ENCODE peak calls at places on chromosomes 12 and 14, in four cellular contexts. U, J, S and V are unnamed samples.
A peak's percentile ranks its signal among the peaks of the same experiment; 100 is the strongest.

GRCh38 chr14:57898837-57899572 is 33.1 kb upstream of the SLC35F4 start:
- DNase-seq in U (no peak), J (no peak), S (no peak), V (no peak)

GRCh38 chr12:56877195-56878009 is 56.8 kb downstream of the SDR9C7 start:
- DNase-seq in U (no peak), J (no peak), S (no peak), V (no peak)

GRCh38 chr14:49796025-49796424 is 28.1 kb downstream of the KLHDC2 start:
- DNase-seq in U (no peak), J (no peak), S (no peak), V (no peak)

GRCh38 chr12:27177716-27178115 is 66.4 kb upstream of the STK38L start:
- DNase-seq in U (no peak), J (no peak), S (no peak), V (peak; percentile 32)

GRCh38 chr12:117032593-117033381 is 66.4 kb downstream of the TESC start:
- DNase-seq in U (no peak), J (peak; percentile 25), S (no peak), V (no peak)

GRCh38 chr12:121860257-121860656 is 1.6 kb upstream of the HPD start:
- DNase-seq in U (no peak), J (no peak), S (no peak), V (no peak)

GRCh38 chr12:122844366-122844971 is 9.2 kb downstream of the HIP1R start:
- DNase-seq in U (no peak), J (no peak), S (no peak), V (no peak)

GRCh38 chr12:6044082-6044481 is 80.4 kb downstream of the VWF start:
- DNase-seq in U (no peak), J (no peak), S (no peak), V (peak; percentile 76)

GRCh38 chr12:127145929-127146789 is 1120.8 kb upstream of the TMEM132C start:
- DNase-seq in U (peak; percentile 64), J (peak; percentile 69), S (peak; percentile 68), V (peak; percentile 84)

GRCh38 chr14:68979722-68980552 is 835 bp upstream of the ACTN1 start:
- DNase-seq in U (no peak), J (peak; percentile 54), S (no peak), V (peak; percentile 84)

GRCh38 chr14:77186911-77187648 is 5.5 kb downstream of the TMEM63C start:
- DNase-seq in U (no peak), J (peak; percentile 47), S (no peak), V (peak; percentile 46)

GRCh38 chr12:90854136-90854689 is 100.8 kb downstream of the CCER1 start:
- DNase-seq in U (no peak), J (no peak), S (no peak), V (peak; percentile 25)

GRCh38 chr12:107287436-107288413 is 194.4 kb upstream of the CRY1 start:
- DNase-seq in U (no peak), J (no peak), S (no peak), V (no peak)

GRCh38 chr12:26736563-26737486 is 96.2 kb downstream of the ITPR2 start:
- DNase-seq in U (no peak), J (no peak), S (no peak), V (peak; percentile 45)

GRCh38 chr14:105315941-105316562 is 1.5 kb downstream of the PACS2 start:
- DNase-seq in U (no peak), J (no peak), S (no peak), V (peak; percentile 9)

GRCh38 chr14:105314287-105315185 is at the start of gene PACS2:
- DNase-seq in U (peak; percentile 73), J (peak; percentile 85), S (peak; percentile 52), V (peak; percentile 97)

GRCh38 chr14:105316563-105316941 is 2.0 kb downstream of the PACS2 start:
- DNase-seq in U (no peak), J (no peak), S (no peak), V (no peak)

GRCh38 chr14:105313381-105314286 is 914 bp upstream of the PACS2 start:
- DNase-seq in U (no peak), J (peak; percentile 43), S (no peak), V (no peak)

GRCh38 chr14:105315211-105315721 is 718 bp downstream of the PACS2 start:
- DNase-seq in U (peak; percentile 57), J (peak; percentile 44), S (no peak), V (peak; percentile 42)
- H3K27ac ChIP-seq in U (peak overlapping the region; percentile 62), J (peak overlapping the region; percentile 85), S (peak overlapping the region; percentile 71), V (peak overlapping the region; percentile 71)

DNA sequence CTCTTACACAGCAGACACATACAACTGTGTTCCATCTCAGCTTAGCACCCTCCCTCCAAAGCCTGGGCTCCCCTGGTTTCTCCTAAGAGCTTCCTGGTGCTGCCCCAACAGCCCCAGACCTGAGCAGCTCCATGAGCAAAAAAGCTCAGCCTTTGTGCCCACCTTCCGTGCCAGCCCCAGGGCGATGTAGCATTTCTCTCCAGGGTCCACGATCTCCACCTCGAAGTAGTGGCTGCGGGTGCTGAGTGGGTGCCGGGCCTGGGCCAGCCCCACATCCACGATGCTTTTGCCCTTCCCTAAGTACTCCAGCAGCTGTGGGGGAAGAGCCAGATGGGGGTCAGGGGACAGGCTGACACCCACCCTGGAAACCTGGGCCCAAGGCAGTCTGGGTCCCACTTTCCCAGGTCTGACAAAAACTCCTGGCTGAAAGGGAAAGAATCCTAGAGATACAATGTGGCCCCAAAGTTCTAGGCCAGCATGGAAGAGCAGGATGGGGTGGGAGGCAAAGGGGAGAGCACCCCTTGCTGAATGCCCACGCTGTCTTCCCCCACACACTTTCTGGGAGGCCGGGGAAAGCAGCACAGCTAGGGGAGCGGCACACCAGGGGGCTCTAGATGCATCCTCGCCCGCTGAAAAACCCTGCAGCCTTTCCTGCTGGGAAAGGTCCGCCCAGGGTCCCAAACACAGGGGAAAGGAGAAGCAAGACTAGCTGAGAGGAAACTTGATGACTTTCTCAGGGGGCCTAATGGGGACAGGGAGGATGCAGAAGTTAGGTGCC is 11.0 kb downstream of the SPRYD3 start:
- DNase-seq in U (no peak), J (no peak), S (no peak), V (no peak)
- H3K27ac ChIP-seq in U (no peak overlapping the region), J (peak overlapping the region; percentile 29), S (no peak overlapping the region), V (peak overlapping the region; percentile 97)

DNA sequence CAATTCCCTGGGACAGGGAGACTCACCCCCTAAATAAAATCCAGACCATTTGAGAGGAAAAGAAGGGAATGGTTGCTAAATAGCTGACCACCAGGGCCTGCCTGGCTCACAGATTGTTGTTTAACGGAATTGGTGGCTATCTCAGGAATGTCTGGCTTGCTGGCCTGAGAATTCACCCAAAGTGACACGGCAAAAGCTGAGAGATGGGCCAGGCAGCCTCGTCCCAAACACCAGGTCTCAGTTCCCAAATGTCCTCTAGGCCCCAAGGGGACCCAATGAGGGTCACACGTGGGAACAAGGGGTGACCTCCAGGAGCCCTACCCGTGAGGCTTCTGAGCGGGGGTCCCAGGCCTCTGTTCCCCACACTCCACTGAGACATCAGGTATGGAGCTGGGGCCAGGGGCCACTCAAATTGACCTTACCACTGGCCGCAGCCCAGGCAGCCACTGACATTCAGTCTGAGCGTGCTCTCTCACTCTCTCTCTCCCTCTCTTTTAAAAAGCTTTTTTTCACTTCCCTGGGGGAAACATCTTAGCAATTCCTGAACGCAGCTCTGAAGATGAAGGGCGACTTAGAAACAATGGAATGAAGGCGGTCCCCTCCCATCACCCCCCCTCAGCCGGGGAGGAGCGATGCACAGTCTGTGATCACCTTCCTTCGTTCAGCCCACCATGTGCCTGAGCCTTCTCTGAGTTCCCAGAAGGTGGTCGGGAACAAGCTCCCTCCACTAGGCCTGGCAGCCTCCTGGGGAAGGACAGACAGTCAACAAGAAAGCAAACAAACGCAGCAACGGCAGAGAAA is 131.2 kb downstream of the SCARB1 start:
- DNase-seq in U (no peak), J (no peak), S (no peak), V (no peak)
- H3K27ac ChIP-seq in U (no peak overlapping the region), J (peak overlapping the region; percentile 15), S (no peak overlapping the region), V (no peak overlapping the region)

GRCh38 chr14:32329146-32329545 is at the start of gene AKAP6:
- DNase-seq in U (no peak), J (no peak), S (no peak), V (no peak)
- H3K27ac ChIP-seq in U (no peak within 1 kb of the TSS), J (no peak within 1 kb of the TSS), S (no peak within 1 kb of the TSS), V (no peak within 1 kb of the TSS)

DNA sequence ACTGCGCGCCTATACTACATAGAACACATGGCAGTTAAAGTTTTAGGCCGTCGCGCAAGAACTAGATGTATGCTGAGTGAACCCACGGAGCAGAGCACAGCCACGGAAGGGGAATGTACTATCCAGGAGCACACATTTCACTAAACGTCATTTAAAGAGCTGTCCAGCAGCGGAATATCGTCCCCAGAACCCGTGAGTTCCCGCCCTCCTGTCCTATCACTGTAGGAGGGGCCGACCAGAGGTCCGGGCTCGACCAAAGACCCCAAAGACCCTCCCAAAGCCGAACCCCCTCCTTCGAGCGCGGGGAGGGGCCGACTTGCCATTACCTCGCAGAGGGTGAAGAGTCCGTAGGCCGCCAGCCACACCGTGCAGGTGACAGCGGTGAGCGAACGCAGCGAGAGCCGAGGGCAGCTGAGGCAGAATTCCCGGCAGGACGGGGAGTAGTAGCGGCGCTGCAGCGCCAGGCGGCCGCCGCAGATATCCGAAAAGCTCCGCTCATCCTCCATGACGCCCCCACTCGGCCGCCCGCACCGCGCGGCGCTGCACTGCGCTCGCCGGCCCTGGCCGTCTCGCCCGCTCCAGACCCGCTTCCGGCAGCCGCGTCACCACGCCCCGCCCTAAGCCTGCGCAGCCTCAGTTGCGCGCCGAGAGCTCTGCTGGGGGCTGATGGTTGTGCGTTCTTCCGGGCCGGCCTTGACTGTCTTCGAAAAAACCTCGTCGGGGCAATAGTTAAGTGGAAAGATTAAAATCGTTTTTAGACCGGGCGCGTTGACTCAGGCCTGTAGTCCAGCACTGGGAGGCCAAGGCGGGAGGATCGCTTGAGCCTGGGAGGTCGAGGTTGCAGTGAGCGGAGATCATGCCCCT is at the start of gene PIGH:
- DNase-seq in U (peak; percentile 90), J (peak; percentile 92), S (peak; percentile 89), V (peak; percentile 86)
- H3K27ac ChIP-seq in U (peak within 1 kb of the TSS; percentile 86), J (peak within 1 kb of the TSS; percentile 89), S (peak within 1 kb of the TSS; percentile 86), V (peak within 1 kb of the TSS; percentile 79)

GRCh38 chr14:75871181-75871880 is 110.5 kb downstream of the TGFB3 start:
- DNase-seq in U (no peak), J (no peak), S (no peak), V (no peak)
- H3K27ac ChIP-seq in U (no peak overlapping the region), J (no peak overlapping the region), S (no peak overlapping the region), V (no peak overlapping the region)

DNA sequence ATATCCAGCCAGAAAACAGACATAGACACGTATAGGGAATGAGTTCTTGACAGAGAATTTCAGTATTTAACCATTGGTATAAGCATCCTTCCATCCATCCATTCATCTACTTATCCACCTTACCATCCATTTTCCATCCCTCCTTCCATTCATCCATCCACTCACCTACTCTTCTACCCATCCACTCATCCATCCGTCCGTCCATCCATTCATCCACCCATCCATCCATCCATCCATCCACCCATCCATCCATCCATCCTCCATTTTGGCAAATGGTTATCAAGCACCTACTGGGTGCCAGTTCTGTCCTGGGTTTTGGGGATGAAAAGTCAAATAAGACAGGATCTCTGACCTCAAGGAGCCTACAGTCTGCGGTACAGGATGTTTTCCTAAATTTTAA is 67.7 kb downstream of the CHST11 start:
- DNase-seq in U (no peak), J (no peak), S (no peak), V (no peak)
- H3K27ac ChIP-seq in U (no peak overlapping the region), J (no peak overlapping the region), S (no peak overlapping the region), V (no peak overlapping the region)

GRCh38 chr14:95535226-95536021 is 574 bp downstream of the GLRX5 start:
- DNase-seq in U (no peak), J (no peak), S (no peak), V (no peak)
- H3K27ac ChIP-seq in U (peak overlapping the region; percentile 83), J (peak overlapping the region; percentile 93), S (peak overlapping the region; percentile 73), V (peak overlapping the region; percentile 88)